ENCODE peak calls at places on chromosomes 5 and 9, in eight cellular contexts. C is WERI-Rb-1, P is mammary epithelial cell, Z is A549, D is HCT116, H is dorsolateral prefrontal cortex, W is AG04450, Q is foreskin fibroblast. L is an unnamed sample.

GRCh38 chr9:116653580-116654355 is 33.3 kb upstream of the TRIM32 start:
- DNase-seq in C (no peak), P (peak), Z (no peak), H (no peak), W (no peak), D (no peak), Q (peak), L (peak)

GRCh38 chr5:160432815-160433214 is 11.2 kb downstream of the PTTG1 start:
- DNase-seq in Z (no peak), Q (no peak), D (no peak), W (no peak), P (no peak), H (no peak), C (no peak), L (no peak)

GRCh38 chr9:131179561-131180219 is 54.3 kb downstream of the NUP214 start:
- DNase-seq in W (peak), H (no peak), Z (no peak), D (no peak), P (no peak), C (no peak), Q (peak), L (peak)

GRCh38 chr5:150175536-150175935 is 9.0 kb downstream of the CDX1 start:
- DNase-seq in C (peak), P (no peak), W (no peak), H (no peak), Z (peak), D (peak), Q (peak), L (no peak)

GRCh38 chr5:93676707-93677106 is 64.7 kb downstream of the POU5F2 start:
- DNase-seq in W (no peak), C (no peak), H (no peak), P (no peak), Z (no peak), D (no peak), Q (peak), L (peak)

GRCh38 chr5:107670927-107671741 is at the start of gene EFNA5:
- DNase-seq in Z (peak), Q (peak), H (no peak), W (no peak), D (peak), C (peak), P (peak), L (peak)

GRCh38 chr9:21558627-21559401 is 76.7 kb upstream of the IFNE start:
- DNase-seq in Q (peak), C (no peak), H (no peak), Z (peak), W (no peak), P (peak), D (no peak), L (no peak)

GRCh38 chr5:119105971-119106370 is 35.1 kb downstream of the DMXL1 start:
- DNase-seq in Q (no peak), P (no peak), H (no peak), Z (no peak), W (no peak), D (no peak), C (no peak), L (no peak)

GRCh38 chr9:127130661-127131538 is 8.5 kb upstream of the ANGPTL2 start:
- DNase-seq in C (peak), Z (no peak), P (peak), W (peak), D (no peak), H (peak), Q (peak), L (peak)

GRCh38 chr9:13369426-13369825 is 89.9 kb upstream of the MPDZ start:
- DNase-seq in P (no peak), D (no peak), H (no peak), Z (no peak), Q (no peak), W (no peak), C (no peak), L (no peak)

GRCh38 chr9:126545116-126545515 is 68.6 kb upstream of the LMX1B start:
- DNase-seq in P (no peak), W (no peak), D (no peak), Q (no peak), H (no peak), Z (no peak), C (no peak), L (no peak)

GRCh38 chr5:21649969-21650368 is 1203.2 kb downstream of the CDH12 start:
- DNase-seq in Q (no peak), D (no peak), W (no peak), P (no peak), Z (peak), C (no peak), H (no peak), L (no peak)

GRCh38 chr5:154163327-154163997 is 27.1 kb upstream of the GALNT10 start:
- DNase-seq in P (no peak), D (no peak), Z (no peak), W (no peak), H (no peak), Q (no peak), C (peak), L (no peak)

GRCh38 chr5:152271420-152271819 is 133.7 kb downstream of the NMUR2 start:
- DNase-seq in Q (no peak), W (no peak), D (peak), C (peak), Z (peak), H (no peak), P (peak), L (no peak)

GRCh38 chr9:34398875-34399274 is 22.2 kb upstream of the MYORG start:
- DNase-seq in C (no peak), P (no peak), D (no peak), W (no peak), Z (no peak), Q (no peak), H (no peak), L (no peak)

GRCh38 chr5:31553863-31554262 is 21.8 kb downstream of the C5orf22 start:
- DNase-seq in P (peak), Z (no peak), W (no peak), D (no peak), Q (peak), H (no peak), C (no peak), L (no peak)

GRCh38 chr9:134215709-134216448 is 51.5 kb upstream of the RNU6ATAC start:
- DNase-seq in H (peak), P (no peak), D (no peak), Q (peak), C (no peak), W (peak), Z (no peak), L (peak)

GRCh38 chr9:134218230-134218629 is 53.9 kb upstream of the RNU6ATAC start:
- DNase-seq in P (no peak), H (no peak), C (no peak), D (no peak), Z (no peak), Q (no peak), W (no peak), L (no peak)

GRCh38 chr9:134216961-134217360 is 52.6 kb upstream of the RNU6ATAC start:
- DNase-seq in Q (no peak), D (no peak), Z (no peak), W (no peak), P (no peak), H (no peak), C (no peak), L (no peak)

GRCh38 chr9:134216449-134216951 is 52.1 kb upstream of the RNU6ATAC start:
- DNase-seq in P (no peak), W (no peak), Q (no peak), D (no peak), C (no peak), Z (no peak), H (no peak), L (no peak)

DNA sequence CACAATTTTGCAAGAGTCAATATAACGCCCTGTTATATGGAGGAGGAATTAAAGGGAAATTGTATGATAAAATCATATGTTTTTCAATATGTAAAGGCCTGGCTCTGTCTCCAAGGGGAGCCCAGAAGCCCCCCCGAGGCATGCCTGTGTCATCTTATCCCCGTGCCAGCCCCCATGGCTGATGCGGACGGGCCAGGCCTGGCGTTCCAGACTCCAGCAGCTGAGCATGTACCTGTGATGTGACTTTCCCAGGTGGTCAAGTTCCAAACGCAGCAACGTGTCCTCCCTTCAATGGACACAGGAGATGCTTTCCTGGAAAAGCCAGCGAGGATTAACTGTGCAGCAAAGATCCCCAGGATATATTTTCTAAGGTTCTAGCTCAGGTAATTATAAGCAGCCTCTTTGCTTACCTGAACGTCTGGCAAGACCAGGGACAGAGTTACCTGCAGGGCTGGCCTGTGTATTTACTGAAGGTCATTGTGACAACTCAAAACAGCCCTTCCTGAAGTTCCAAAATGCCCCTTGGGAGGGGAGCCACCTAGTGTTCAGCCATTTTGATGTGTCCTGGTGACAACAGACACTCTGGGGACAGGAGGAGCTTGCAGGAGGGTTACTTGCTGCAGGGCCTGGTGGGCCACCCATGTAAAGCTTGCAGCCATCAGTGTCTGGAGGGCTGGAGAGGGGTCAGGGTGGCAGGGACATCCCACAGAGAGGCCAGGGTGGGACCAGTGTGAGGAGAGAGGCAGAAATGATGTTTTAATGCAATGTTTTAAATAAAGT is 53.3 kb upstream of the RNU6ATAC start:
- DNase-seq in P (no peak), Q (peak), W (no peak), Z (peak), C (peak), H (no peak), D (peak), L (no peak)
- TF ChIP-seq CTCF in P (no peak), Q (no peak), W (no peak), Z (peak), C (peak), H (no peak), D (peak), L (no peak)

GRCh38 chr5:17436345-17436744 is 61.7 kb upstream of the TAF11L2 start:
- DNase-seq in W (no peak), Q (no peak), Z (no peak), H (no peak), D (no peak), P (no peak), C (no peak), L (peak)

GRCh38 chr5:17439956-17440355 is 58.1 kb upstream of the TAF11L2 start:
- DNase-seq in Z (no peak), Q (no peak), H (no peak), W (no peak), P (no peak), D (no peak), C (no peak), L (no peak)

GRCh38 chr5:17434982-17435381 is 63.0 kb upstream of the TAF11L2 start:
- DNase-seq in D (no peak), H (no peak), P (no peak), Z (no peak), C (no peak), Q (no peak), W (no peak), L (no peak)

GRCh38 chr5:17438027-17438426 is 60.0 kb upstream of the TAF11L2 start:
- DNase-seq in D (no peak), C (no peak), P (no peak), Z (no peak), W (no peak), Q (no peak), H (no peak), L (no peak)

GRCh38 chr5:17436766-17437221 is 61.2 kb upstream of the TAF11L2 start:
- DNase-seq in Q (no peak), W (no peak), H (no peak), Z (no peak), C (no peak), D (no peak), P (no peak), L (peak)
- H3K4me3 ChIP-seq in Q (no peak), W (peak), H (no peak), Z (no peak), C (no peak), D (no peak), P (no peak), L (peak)

DNA sequence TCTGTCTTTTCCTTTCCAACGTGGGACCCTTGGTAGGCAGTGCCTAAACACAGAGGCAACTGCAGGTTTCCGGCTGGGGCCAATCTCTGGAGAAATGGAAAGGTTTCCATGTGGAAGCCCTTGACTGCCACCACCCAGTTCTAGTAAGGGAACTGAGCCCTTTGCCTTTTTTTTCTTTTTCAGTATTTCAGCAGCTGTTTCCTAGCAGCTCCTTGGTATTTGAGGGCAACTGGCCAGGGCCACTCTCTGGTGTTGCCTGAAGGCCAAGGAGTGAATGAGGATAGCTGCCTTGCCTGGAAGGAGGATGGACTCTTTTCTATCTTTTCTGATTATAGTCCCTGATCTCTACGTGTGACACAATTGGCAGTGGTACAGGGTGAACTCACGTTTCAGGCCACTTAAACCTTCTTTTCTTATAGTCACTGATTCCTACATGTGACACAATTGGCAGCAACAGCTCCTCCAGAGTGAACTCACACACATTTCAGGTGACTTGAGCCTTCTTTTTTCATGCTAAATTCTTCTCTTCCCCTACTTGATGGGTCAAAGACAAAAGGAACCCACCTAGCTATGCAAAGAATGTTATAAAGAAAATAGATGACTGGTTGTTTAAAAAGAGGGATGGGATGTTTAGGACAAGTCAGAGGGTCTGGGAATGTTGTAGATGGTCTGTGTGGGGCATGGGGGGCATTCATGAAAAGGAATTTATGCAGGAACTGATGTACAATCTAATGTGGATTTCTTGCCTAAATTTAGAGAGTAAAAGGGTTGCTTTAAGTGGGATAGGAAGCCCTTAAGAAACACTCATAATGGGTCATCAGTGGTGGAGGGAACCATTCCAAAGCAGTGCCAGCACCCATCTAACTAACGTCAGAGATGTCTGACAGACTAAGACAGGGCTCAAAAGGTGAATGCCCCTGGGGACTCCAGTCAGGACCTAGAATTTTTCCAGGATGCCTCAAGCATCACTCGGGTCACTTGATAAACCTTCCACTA is 190.1 kb downstream of the TMEM232 start:
- DNase-seq in Q (peak), Z (no peak), D (no peak), W (no peak), H (no peak), C (no peak), P (no peak), L (peak)
- TF ChIP-seq CTCF in Q (no peak), Z (no peak), D (no peak), W (no peak), H (no peak), C (no peak), P (no peak), L (no peak)

GRCh38 chr9:137266589-137267453 is 10.7 kb upstream of the TOR4A start:
- DNase-seq in W (no peak), P (no peak), C (no peak), D (no peak), Q (no peak), Z (no peak), H (no peak), L (no peak)

GRCh38 chr9:137267933-137268355 is 9.6 kb upstream of the TOR4A start:
- DNase-seq in P (no peak), H (no peak), W (no peak), C (no peak), D (no peak), Q (no peak), Z (no peak), L (no peak)

GRCh38 chr9:137269231-137269772 is 8.2 kb upstream of the TOR4A start:
- DNase-seq in C (no peak), H (no peak), P (no peak), W (no peak), Z (peak), Q (peak), D (no peak), L (peak)

GRCh38 chr9:137270929-137271695 is 6.4 kb upstream of the TOR4A start:
- DNase-seq in Q (no peak), C (no peak), H (no peak), D (no peak), Z (no peak), P (no peak), W (no peak), L (no peak)

DNA sequence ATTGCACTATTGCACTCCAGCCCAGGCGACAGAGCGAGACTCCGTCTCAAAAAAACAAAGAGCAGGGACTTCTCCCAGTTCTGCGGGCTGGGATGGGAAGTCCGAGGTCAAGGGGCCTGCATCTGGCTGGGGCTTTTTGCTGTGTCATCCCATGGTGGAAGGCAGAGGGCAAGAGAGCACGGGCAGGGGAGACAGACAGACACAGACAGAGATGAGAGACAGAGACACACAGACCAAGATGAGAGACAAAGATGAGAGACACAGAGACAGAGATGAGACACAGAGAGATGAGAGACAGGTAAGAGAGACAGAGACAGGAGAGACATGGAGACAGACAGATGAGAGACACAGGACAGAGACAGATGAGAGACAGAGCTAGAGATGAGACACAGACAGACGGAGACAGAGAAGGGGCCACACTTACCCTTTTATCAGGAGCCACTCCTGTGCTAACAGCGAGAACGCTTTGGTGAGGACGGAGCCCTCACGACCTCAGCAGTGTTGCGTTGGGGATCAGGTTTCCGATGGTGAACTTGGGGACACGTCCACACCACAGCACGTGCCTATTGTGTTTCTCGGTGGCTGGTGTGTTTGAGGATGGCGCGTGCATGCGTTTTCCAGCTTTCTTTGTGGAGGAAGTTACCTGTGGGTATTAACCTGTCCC is 8.9 kb upstream of the TOR4A start:
- DNase-seq in C (no peak), Q (no peak), D (no peak), Z (no peak), H (no peak), P (no peak), W (no peak), L (no peak)
- H3K4me3 ChIP-seq in C (no peak), Q (no peak), D (no peak), Z (no peak), H (no peak), P (no peak), W (no peak), L (no peak)

GRCh38 chr5:71924325-71924724 is 182.9 kb upstream of the MAP1B start:
- DNase-seq in Z (no peak), Q (no peak), H (no peak), P (no peak), C (no peak), W (no peak), D (no peak), L (peak)

GRCh38 chr5:71924980-71925379 is 182.3 kb upstream of the MAP1B start:
- DNase-seq in C (no peak), Z (peak), P (no peak), H (no peak), D (no peak), W (no peak), Q (peak), L (peak)

GRCh38 chr5:71925608-71926091 is 181.6 kb upstream of the MAP1B start:
- DNase-seq in W (no peak), H (no peak), P (no peak), C (no peak), Q (peak), D (no peak), Z (peak), L (peak)

GRCh38 chr5:71923755-71924154 is 183.5 kb upstream of the MAP1B start:
- DNase-seq in P (no peak), Q (no peak), D (no peak), H (no peak), Z (no peak), C (no peak), W (no peak), L (peak)

GRCh38 chr5:71922584-71923106 is 184.6 kb upstream of the MAP1B start:
- DNase-seq in Q (peak), D (peak), W (no peak), Z (peak), P (peak), H (no peak), C (no peak), L (peak)
- TF ChIP-seq CTCF in Q (no peak), D (peak), W (no peak), Z (peak), P (peak), H (no peak), C (no peak), L (peak)

GRCh38 chr5:142800776-142801494 is 30.8 kb downstream of the ARHGAP26 start:
- DNase-seq in P (no peak), W (no peak), Z (no peak), Q (no peak), C (no peak), D (no peak), H (no peak), L (no peak)
- H3K4me3 ChIP-seq in P (no peak), W (no peak), Z (no peak), Q (no peak), C (no peak), D (no peak), H (no peak), L (no peak)

GRCh38 chr5:171369056-171369455 is 18.6 kb upstream of the NPM1 start:
- DNase-seq in C (no peak), Q (no peak), H (no peak), P (no peak), Z (no peak), D (no peak), W (no peak), L (no peak)
- TF ChIP-seq CTCF in C (no peak), Q (no peak), H (no peak), P (no peak), Z (no peak), D (no peak), W (no peak), L (no peak)